ENCODE peak calls at places on chromosomes 12 and 14, in five cellular contexts. One of them, this sample, is unnamed.

GRCh38 chr12:110647669-110648068 is 33.7 kb downstream of the TCTN1 start:
- DNase-seq in glutamatergic neuron: no peak
- DNase-seq in Calu3: no peak
- DNase-seq in endodermal cell: no peak
- DNase-seq in GM13977: no peak
- DNase-seq in this sample: no peak

GRCh38 chr12:115450017-115450416 is 766.0 kb upstream of the TBX3 start:
- DNase-seq in Calu3: no peak
- DNase-seq in GM13977: no peak
- DNase-seq in glutamatergic neuron: no peak
- DNase-seq in endodermal cell: peak
- DNase-seq in this sample: peak

GRCh38 chr14:89504602-89505320 is 87.7 kb upstream of the FOXN3 start:
- DNase-seq in endodermal cell: no peak
- DNase-seq in glutamatergic neuron: no peak
- DNase-seq in GM13977: peak
- DNase-seq in Calu3: no peak
- DNase-seq in this sample: no peak

GRCh38 chr12:41919025-41919424 is 225.6 kb downstream of the GXYLT1 start:
- DNase-seq in GM13977: no peak
- DNase-seq in endodermal cell: no peak
- DNase-seq in glutamatergic neuron: no peak
- DNase-seq in Calu3: no peak
- DNase-seq in this sample: no peak

GRCh38 chr14:53035796-53036195 is 84.9 kb upstream of the FERMT2 start:
- DNase-seq in endodermal cell: no peak
- DNase-seq in glutamatergic neuron: no peak
- DNase-seq in GM13977: no peak
- DNase-seq in Calu3: no peak
- DNase-seq in this sample: no peak

GRCh38 chr14:81710232-81710845 is 176.7 kb upstream of the SEL1L start:
- DNase-seq in glutamatergic neuron: no peak
- DNase-seq in Calu3: peak
- DNase-seq in endodermal cell: peak
- DNase-seq in GM13977: no peak
- DNase-seq in this sample: no peak

GRCh38 chr12:89451876-89452275 is 72.7 kb downstream of the GALNT4 start:
- DNase-seq in endodermal cell: peak
- DNase-seq in GM13977: no peak
- DNase-seq in Calu3: peak
- DNase-seq in glutamatergic neuron: no peak
- DNase-seq in this sample: peak

GRCh38 chr14:54797986-54798385 is 104.6 kb downstream of the GCH1 start:
- DNase-seq in Calu3: no peak
- DNase-seq in glutamatergic neuron: no peak
- DNase-seq in endodermal cell: no peak
- DNase-seq in GM13977: no peak
- DNase-seq in this sample: no peak

GRCh38 chr14:71764701-71765347 is 167.4 kb upstream of the RGS6 start:
- DNase-seq in GM13977: no peak
- DNase-seq in glutamatergic neuron: no peak
- DNase-seq in endodermal cell: peak
- DNase-seq in Calu3: no peak
- DNase-seq in this sample: no peak

GRCh38 chr14:102891556-102891955 is 30.9 kb upstream of the AMN start:
- DNase-seq in glutamatergic neuron: no peak
- DNase-seq in Calu3: no peak
- DNase-seq in GM13977: no peak
- DNase-seq in endodermal cell: no peak
- DNase-seq in this sample: no peak

GRCh38 chr14:61470261-61470953 is 149.0 kb downstream of the PRKCH start:
- DNase-seq in glutamatergic neuron: peak
- DNase-seq in Calu3: no peak
- DNase-seq in GM13977: no peak
- DNase-seq in endodermal cell: peak
- DNase-seq in this sample: peak

GRCh38 chr14:21768116-21768874 is 94.7 kb upstream of the OR4E1 start:
- DNase-seq in GM13977: peak
- DNase-seq in glutamatergic neuron: no peak
- DNase-seq in endodermal cell: peak
- DNase-seq in Calu3: peak
- DNase-seq in this sample: peak

GRCh38 chr12:132046561-132046960 is 96.8 kb downstream of the EP400 start:
- DNase-seq in Calu3: no peak
- DNase-seq in GM13977: no peak
- DNase-seq in endodermal cell: no peak
- DNase-seq in glutamatergic neuron: no peak
- DNase-seq in this sample: peak

GRCh38 chr14:102421366-102422057 is 58.8 kb downstream of the TECPR2 start:
- DNase-seq in GM13977: no peak
- DNase-seq in endodermal cell: no peak
- DNase-seq in Calu3: no peak
- DNase-seq in glutamatergic neuron: no peak
- DNase-seq in this sample: no peak

GRCh38 chr12:106118-106561 is 39.6 kb downstream of the IQSEC3 start:
- DNase-seq in endodermal cell: peak
- DNase-seq in glutamatergic neuron: peak
- DNase-seq in GM13977: peak
- DNase-seq in Calu3: no peak
- DNase-seq in this sample: peak

GRCh38 chr12:79298511-79298910 is 392.3 kb downstream of the PAWR start:
- DNase-seq in glutamatergic neuron: no peak
- DNase-seq in endodermal cell: no peak
- DNase-seq in GM13977: no peak
- DNase-seq in Calu3: no peak
- DNase-seq in this sample: no peak

GRCh38 chr14:60654303-60654925 is 5.1 kb upstream of the SIX1 start:
- DNase-seq in Calu3: no peak
- DNase-seq in GM13977: peak
- DNase-seq in glutamatergic neuron: no peak
- DNase-seq in endodermal cell: no peak
- DNase-seq in this sample: no peak

GRCh38 chr12:105644770-105645169 is 314.3 kb downstream of the C12orf75 start:
- DNase-seq in glutamatergic neuron: no peak
- DNase-seq in Calu3: no peak
- DNase-seq in GM13977: no peak
- DNase-seq in endodermal cell: no peak
- DNase-seq in this sample: no peak

GRCh38 chr12:25997401-25997973 is 39.0 kb downstream of the RASSF8 start:
- DNase-seq in GM13977: no peak
- DNase-seq in endodermal cell: no peak
- DNase-seq in glutamatergic neuron: no peak
- DNase-seq in Calu3: no peak
- DNase-seq in this sample: peak

GRCh38 chr12:27822076-27822712 is 42.2 kb upstream of the MANSC4 start:
- DNase-seq in GM13977: peak
- DNase-seq in glutamatergic neuron: no peak
- DNase-seq in endodermal cell: peak
- DNase-seq in Calu3: no peak
- DNase-seq in this sample: no peak

GRCh38 chr14:23362200-23362599 is 2.8 kb downstream of the EFS start:
- DNase-seq in endodermal cell: peak
- DNase-seq in GM13977: no peak
- DNase-seq in glutamatergic neuron: peak
- DNase-seq in Calu3: no peak
- DNase-seq in this sample: no peak

GRCh38 chr14:85528882-85529585 is 910 bp upstream of the FLRT2 start:
- DNase-seq in endodermal cell: peak
- DNase-seq in GM13977: no peak
- DNase-seq in glutamatergic neuron: peak
- DNase-seq in Calu3: no peak
- DNase-seq in this sample: peak

GRCh38 chr12:9721394-9722092 is 11.4 kb downstream of the CLECL1 start:
- DNase-seq in Calu3: no peak
- DNase-seq in endodermal cell: no peak
- DNase-seq in glutamatergic neuron: no peak
- DNase-seq in GM13977: no peak
- DNase-seq in this sample: no peak

GRCh38 chr14:56194062-56194461 is 75.9 kb downstream of the PELI2 start:
- DNase-seq in GM13977: no peak
- DNase-seq in endodermal cell: no peak
- DNase-seq in glutamatergic neuron: no peak
- DNase-seq in Calu3: no peak
- DNase-seq in this sample: no peak

GRCh38 chr12:119444462-119445044 is 110.0 kb downstream of the CCDC60 start:
- DNase-seq in glutamatergic neuron: peak
- DNase-seq in Calu3: peak
- DNase-seq in GM13977: peak
- DNase-seq in endodermal cell: peak
- DNase-seq in this sample: peak

GRCh38 chr12:75877588-75878381 is 153.8 kb downstream of the PHLDA1 start:
- DNase-seq in glutamatergic neuron: no peak
- DNase-seq in GM13977: no peak
- DNase-seq in endodermal cell: no peak
- DNase-seq in Calu3: no peak
- DNase-seq in this sample: no peak

GRCh38 chr14:61433822-61434221 is 112.4 kb downstream of the PRKCH start:
- DNase-seq in Calu3: no peak
- DNase-seq in glutamatergic neuron: no peak
- DNase-seq in GM13977: no peak
- DNase-seq in endodermal cell: no peak
- DNase-seq in this sample: no peak

GRCh38 chr12:118190266-118190665 is 54.3 kb downstream of the PEBP1 start:
- DNase-seq in GM13977: no peak
- DNase-seq in Calu3: no peak
- DNase-seq in endodermal cell: no peak
- DNase-seq in glutamatergic neuron: no peak
- DNase-seq in this sample: no peak

GRCh38 chr14:63269561-63270225 is 49.0 kb downstream of the GPHB5 start:
- DNase-seq in Calu3: no peak
- DNase-seq in endodermal cell: no peak
- DNase-seq in GM13977: no peak
- DNase-seq in glutamatergic neuron: no peak
- DNase-seq in this sample: no peak

GRCh38 chr14:74394549-74394948 is 31.5 kb downstream of the SYNDIG1L start:
- DNase-seq in GM13977: no peak
- DNase-seq in glutamatergic neuron: no peak
- DNase-seq in Calu3: no peak
- DNase-seq in endodermal cell: no peak
- DNase-seq in this sample: no peak

GRCh38 chr14:51400142-51400541 is 160.1 kb downstream of the TMX1 start:
- DNase-seq in Calu3: no peak
- DNase-seq in endodermal cell: no peak
- DNase-seq in GM13977: no peak
- DNase-seq in glutamatergic neuron: no peak
- DNase-seq in this sample: no peak